ENCODE peak calls at places on chromosomes 16 and 17, in four cellular contexts. V is A172; Y is activated CD4-positive, alpha-beta T cell treated with anti-CD3 and anti-CD28 coated beads, Interleukin-2, amount 50 U/mL, for 4 hours; T is uterus. M is an unnamed sample.

GRCh38 chr16:69796285-69797118 is 34.4 kb downstream of the WWP2 start:
- DNase-seq in V (peak; percentile 58), T (peak; percentile 38), Y (peak; percentile 2), M (peak; percentile 53)

GRCh38 chr17:68457168-68457538 is at the start of gene WIPI1:
- DNase-seq in T (peak; percentile 62), Y (no peak), V (peak; percentile 30), M (no peak)

GRCh38 chr17:47165137-47165536 is 24.0 kb downstream of the CDC27 start:
- DNase-seq in V (no peak), T (no peak), Y (no peak), M (no peak)

GRCh38 chr17:29178750-29179231 is 1.4 kb downstream of the MYO18A start:
- DNase-seq in T (no peak), V (no peak), Y (no peak), M (peak; percentile 56)

GRCh38 chr16:87924041-87924851 is 12.1 kb downstream of the CA5A start:
- DNase-seq in V (no peak), Y (no peak), T (no peak), M (no peak)

GRCh38 chr16:4272114-4272954 is 489 bp downstream of the TFAP4 start:
- DNase-seq in T (peak; percentile 50), Y (no peak), V (peak; percentile 22), M (no peak)

GRCh38 chr17:17768415-17769088 is 68.2 kb downstream of the SREBF1 start:
- DNase-seq in T (no peak), V (peak; percentile 55), Y (no peak), M (no peak)

GRCh38 chr16:89739383-89739782 is 18.0 kb downstream of the ZNF276 start:
- DNase-seq in V (no peak), T (no peak), Y (no peak), M (no peak)

GRCh38 chr17:64217249-64217652 is 45.8 kb downstream of the TEX2 start:
- DNase-seq in Y (no peak), V (no peak), T (no peak), M (no peak)

GRCh38 chr17:73757324-73757942 is 113.2 kb upstream of the SDK2 start:
- DNase-seq in T (no peak), Y (no peak), V (no peak), M (no peak)

GRCh38 chr17:2063306-2064146 is 8.6 kb downstream of the HIC1 start:
- DNase-seq in T (peak; percentile 75), V (no peak), Y (no peak), M (no peak)

GRCh38 chr17:82121660-82122629 is 23.9 kb upstream of the FASN start:
- DNase-seq in T (no peak), V (no peak), Y (no peak), M (no peak)

GRCh38 chr17:29733151-29733550 is 110.4 kb upstream of the CORO6 start:
- DNase-seq in Y (no peak), T (no peak), V (no peak), M (no peak)

GRCh38 chr16:54193656-54194007 is 93.0 kb downstream of the IRX3 start:
- DNase-seq in V (peak; percentile 65), Y (no peak), T (peak; percentile 43), M (peak; percentile 88)

GRCh38 chr17:61476476-61477203 is 24.4 kb downstream of the TBX4 start:
- DNase-seq in Y (no peak), T (no peak), V (no peak), M (no peak)

GRCh38 chr17:8226536-8227237 is 16.3 kb upstream of the AURKB start:
- DNase-seq in Y (no peak), V (peak; percentile 94), T (peak; percentile 82), M (peak; percentile 95)

GRCh38 chr17:72336026-72336803 is 215.4 kb downstream of the SOX9 start:
- DNase-seq in Y (no peak), V (peak; percentile 35), T (no peak), M (no peak)

GRCh38 chr17:17783121-17783824 is 53.5 kb downstream of the SREBF1 start:
- DNase-seq in Y (peak; percentile 49), T (peak; percentile 73), V (no peak), M (peak; percentile 88)

M was measured in ecto neural progenitor cell.